ENCODE peak calls at places on chromosomes 13 and 19, in five cellular contexts. One of them, this sample, is unnamed.

GRCh38 chr13:106052200-106052767 is 483.2 kb downstream of the EFNB2 start:
- DNase-seq in ovary: no peak
- DNase-seq in stomach: no peak
- DNase-seq in lower leg skin: no peak
- DNase-seq in IMR-90: peak
- DNase-seq in this sample: no peak

GRCh38 chr13:90683711-90684131 is 663.8 kb upstream of the MIR17HG start:
- DNase-seq in ovary: no peak
- DNase-seq in stomach: no peak
- DNase-seq in lower leg skin: no peak
- DNase-seq in IMR-90: peak
- DNase-seq in this sample: no peak

GRCh38 chr19:17755533-17755885 is 4.2 kb downstream of the FCHO1 start:
- DNase-seq in ovary: no peak
- DNase-seq in stomach: no peak
- DNase-seq in lower leg skin: no peak
- DNase-seq in IMR-90: no peak
- DNase-seq in this sample: no peak

GRCh38 chr13:28338202-28338601 is 156.7 kb downstream of the FLT1 start:
- DNase-seq in ovary: no peak
- DNase-seq in stomach: no peak
- DNase-seq in lower leg skin: no peak
- DNase-seq in IMR-90: no peak
- DNase-seq in this sample: no peak

GRCh38 chr13:79799466-79799865 is 318.5 kb downstream of the NDFIP2 start:
- DNase-seq in ovary: no peak
- DNase-seq in stomach: no peak
- DNase-seq in lower leg skin: no peak
- DNase-seq in IMR-90: no peak
- DNase-seq in this sample: no peak

GRCh38 chr13:100517706-100518105 is 70.9 kb downstream of the GGACT start:
- DNase-seq in ovary: no peak
- DNase-seq in stomach: no peak
- DNase-seq in lower leg skin: no peak
- DNase-seq in IMR-90: no peak
- DNase-seq in this sample: no peak

GRCh38 chr13:23159205-23159586 is 21.6 kb upstream of the SGCG start:
- DNase-seq in ovary: no peak
- DNase-seq in stomach: no peak
- DNase-seq in lower leg skin: no peak
- DNase-seq in IMR-90: peak
- DNase-seq in this sample: no peak

GRCh38 chr13:38863536-38863935 is 127.1 kb downstream of the STOML3 start:
- DNase-seq in ovary: no peak
- DNase-seq in stomach: no peak
- DNase-seq in lower leg skin: no peak
- DNase-seq in IMR-90: no peak
- DNase-seq in this sample: no peak

GRCh38 chr13:75724742-75725504 is 88.8 kb downstream of the LMO7 start:
- DNase-seq in ovary: no peak
- DNase-seq in stomach: no peak
- DNase-seq in lower leg skin: no peak
- DNase-seq in IMR-90: no peak
- DNase-seq in this sample: no peak

GRCh38 chr13:95893861-95894260 is 159.3 kb downstream of the UGGT2 start:
- DNase-seq in ovary: no peak
- DNase-seq in stomach: no peak
- DNase-seq in lower leg skin: no peak
- DNase-seq in IMR-90: no peak
- DNase-seq in this sample: no peak

GRCh38 chr13:59364508-59365187 is 799.1 kb downstream of the DIAPH3 start:
- DNase-seq in ovary: no peak
- DNase-seq in stomach: no peak
- DNase-seq in lower leg skin: no peak
- DNase-seq in IMR-90: no peak
- DNase-seq in this sample: no peak

GRCh38 chr19:49690656-49691242 is at the start of gene CPT1C:
- DNase-seq in ovary: peak
- DNase-seq in stomach: peak
- DNase-seq in lower leg skin: peak
- DNase-seq in IMR-90: peak
- DNase-seq in this sample: peak

GRCh38 chr13:101945435-101945834 is 456.4 kb downstream of the FGF14 start:
- DNase-seq in ovary: no peak
- DNase-seq in stomach: no peak
- DNase-seq in lower leg skin: no peak
- DNase-seq in IMR-90: no peak
- DNase-seq in this sample: no peak

GRCh38 chr13:98290261-98290660 is 113.2 kb upstream of the RNF113B start:
- DNase-seq in ovary: no peak
- DNase-seq in stomach: no peak
- DNase-seq in lower leg skin: no peak
- DNase-seq in IMR-90: no peak
- DNase-seq in this sample: no peak

GRCh38 chr19:5349041-5349440 is 8.4 kb upstream of the PTPRS start:
- DNase-seq in ovary: no peak
- DNase-seq in stomach: no peak
- DNase-seq in lower leg skin: no peak
- DNase-seq in IMR-90: no peak
- DNase-seq in this sample: no peak

GRCh38 chr19:10155834-10156233 is 36.1 kb upstream of the EIF3G start:
- DNase-seq in ovary: no peak
- DNase-seq in stomach: no peak
- DNase-seq in lower leg skin: no peak
- DNase-seq in IMR-90: peak
- DNase-seq in this sample: no peak

GRCh38 chr13:19845758-19846157 is 17.7 kb downstream of the ZMYM5 start:
- DNase-seq in ovary: no peak
- DNase-seq in stomach: no peak
- DNase-seq in lower leg skin: no peak
- DNase-seq in IMR-90: peak
- DNase-seq in this sample: peak

GRCh38 chr19:54094601-54095000 is 6.0 kb downstream of the OSCAR start:
- DNase-seq in ovary: no peak
- DNase-seq in stomach: no peak
- DNase-seq in lower leg skin: no peak
- DNase-seq in IMR-90: no peak
- DNase-seq in this sample: no peak

GRCh38 chr13:33637978-33638743 is 179.8 kb upstream of the RFC3 start:
- DNase-seq in ovary: no peak
- DNase-seq in stomach: no peak
- DNase-seq in lower leg skin: peak
- DNase-seq in IMR-90: peak
- DNase-seq in this sample: no peak

GRCh38 chr19:43774103-43774939 is 6.5 kb downstream of the KCNN4 start:
- DNase-seq in ovary: peak
- DNase-seq in stomach: peak
- DNase-seq in lower leg skin: no peak
- DNase-seq in IMR-90: peak
- DNase-seq in this sample: peak

GRCh38 chr13:46097015-46097414 is 7.8 kb downstream of the CPB2 start:
- DNase-seq in ovary: no peak
- DNase-seq in stomach: no peak
- DNase-seq in lower leg skin: no peak
- DNase-seq in IMR-90: no peak
- DNase-seq in this sample: no peak

GRCh38 chr13:76223999-76224398 is 587.9 kb downstream of the LMO7 start:
- DNase-seq in ovary: no peak
- DNase-seq in stomach: no peak
- DNase-seq in lower leg skin: no peak
- DNase-seq in IMR-90: no peak
- DNase-seq in this sample: no peak

GRCh38 chr13:93262729-93263128 is 36.1 kb downstream of the GPC6 start:
- DNase-seq in ovary: no peak
- DNase-seq in stomach: no peak
- DNase-seq in lower leg skin: no peak
- DNase-seq in IMR-90: peak
- DNase-seq in this sample: no peak

GRCh38 chr13:112999414-113000177 is 30.6 kb downstream of the MCF2L start:
- DNase-seq in ovary: no peak
- DNase-seq in stomach: no peak
- DNase-seq in lower leg skin: no peak
- DNase-seq in IMR-90: no peak
- DNase-seq in this sample: no peak

GRCh38 chr13:113000575-113000974 is 31.6 kb downstream of the MCF2L start:
- DNase-seq in ovary: no peak
- DNase-seq in stomach: no peak
- DNase-seq in lower leg skin: no peak
- DNase-seq in IMR-90: no peak
- DNase-seq in this sample: no peak

GRCh38 chr13:113002891-113003290 is 33.9 kb downstream of the MCF2L start:
- DNase-seq in ovary: no peak
- DNase-seq in stomach: no peak
- DNase-seq in lower leg skin: no peak
- DNase-seq in IMR-90: no peak
- DNase-seq in this sample: no peak

GRCh38 chr13:113002206-113002821 is 33.3 kb downstream of the MCF2L start:
- DNase-seq in ovary: no peak
- DNase-seq in stomach: no peak
- DNase-seq in lower leg skin: no peak
- DNase-seq in IMR-90: no peak
- DNase-seq in this sample: no peak

GRCh38 chr13:113001251-113002140 is 32.5 kb downstream of the MCF2L start:
- DNase-seq in ovary: no peak
- DNase-seq in stomach: peak
- DNase-seq in lower leg skin: no peak
- DNase-seq in IMR-90: peak
- DNase-seq in this sample: no peak
- H3K4me3 ChIP-seq in ovary: no peak
- H3K4me3 ChIP-seq in stomach: peak
- H3K4me3 ChIP-seq in lower leg skin: no peak
- H3K4me3 ChIP-seq in IMR-90: no peak
- H3K4me3 ChIP-seq in this sample: no peak

GRCh38 chr13:29597246-29597645 is 1.8 kb upstream of the SLC7A1 start:
- DNase-seq in ovary: no peak
- DNase-seq in stomach: no peak
- DNase-seq in lower leg skin: no peak
- DNase-seq in IMR-90: no peak
- DNase-seq in this sample: no peak

GRCh38 chr13:29593605-29594297 is 1.7 kb downstream of the SLC7A1 start:
- DNase-seq in ovary: no peak
- DNase-seq in stomach: no peak
- DNase-seq in lower leg skin: no peak
- DNase-seq in IMR-90: no peak
- DNase-seq in this sample: no peak

GRCh38 chr13:29596064-29596418 is 553 bp upstream of the SLC7A1 start:
- DNase-seq in ovary: no peak
- DNase-seq in stomach: no peak
- DNase-seq in lower leg skin: no peak
- DNase-seq in IMR-90: no peak
- DNase-seq in this sample: no peak

GRCh38 chr13:29595380-29596063 is at the start of gene SLC7A1:
- DNase-seq in ovary: peak
- DNase-seq in stomach: peak
- DNase-seq in lower leg skin: peak
- DNase-seq in IMR-90: peak
- DNase-seq in this sample: peak

DNA sequence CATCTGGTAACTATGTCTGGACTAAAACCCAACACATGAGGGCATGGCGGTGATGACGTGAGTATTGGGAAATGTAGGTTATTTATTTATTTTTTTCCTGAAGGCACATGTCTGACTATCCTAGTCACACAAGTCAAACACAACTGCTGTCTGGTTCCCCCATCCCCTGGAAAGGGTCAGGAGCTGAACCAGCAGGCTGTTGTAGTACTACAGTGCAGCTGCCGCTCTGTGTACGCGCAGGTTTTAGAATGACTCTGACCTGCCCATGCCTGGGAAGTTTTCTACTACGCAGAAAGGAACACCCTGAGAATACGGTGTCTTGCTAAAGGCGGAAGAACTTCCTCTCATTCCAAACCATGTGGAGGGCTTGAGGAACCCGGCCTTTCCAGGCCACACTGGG is 1.2 kb downstream of the SLC7A1 start:
- DNase-seq in ovary: no peak
- DNase-seq in stomach: peak
- DNase-seq in lower leg skin: peak
- DNase-seq in IMR-90: peak
- DNase-seq in this sample: peak
- TF ChIP-seq POLR2A in ovary: no peak
- TF ChIP-seq POLR2A in stomach: no peak
- TF ChIP-seq POLR2A in lower leg skin: no peak
- TF ChIP-seq POLR2A in IMR-90: peak
- TF ChIP-seq POLR2A in this sample: no peak

GRCh38 chr19:8567522-8568172 is 9.6 kb downstream of the MYO1F start:
- DNase-seq in ovary: no peak
- DNase-seq in stomach: no peak
- DNase-seq in lower leg skin: no peak
- DNase-seq in IMR-90: no peak
- DNase-seq in this sample: no peak

GRCh38 chr19:8573316-8573715 is 3.9 kb downstream of the MYO1F start:
- DNase-seq in ovary: no peak
- DNase-seq in stomach: no peak
- DNase-seq in lower leg skin: no peak
- DNase-seq in IMR-90: no peak
- DNase-seq in this sample: no peak

GRCh38 chr19:8566855-8567254 is 10.4 kb downstream of the MYO1F start:
- DNase-seq in ovary: no peak
- DNase-seq in stomach: no peak
- DNase-seq in lower leg skin: no peak
- DNase-seq in IMR-90: no peak
- DNase-seq in this sample: no peak

GRCh38 chr19:8569066-8569761 is 8.0 kb downstream of the MYO1F start:
- DNase-seq in ovary: no peak
- DNase-seq in stomach: peak
- DNase-seq in lower leg skin: peak
- DNase-seq in IMR-90: peak
- DNase-seq in this sample: no peak

GRCh38 chr19:8571006-8571411 is 6.2 kb downstream of the MYO1F start:
- DNase-seq in ovary: no peak
- DNase-seq in stomach: peak
- DNase-seq in lower leg skin: no peak
- DNase-seq in IMR-90: peak
- DNase-seq in this sample: no peak
- H3K4me3 ChIP-seq in ovary: no peak
- H3K4me3 ChIP-seq in stomach: no peak
- H3K4me3 ChIP-seq in lower leg skin: no peak
- H3K4me3 ChIP-seq in IMR-90: no peak
- H3K4me3 ChIP-seq in this sample: no peak

GRCh38 chr19:16340654-16341053 is 16.0 kb downstream of the KLF2 start:
- DNase-seq in ovary: no peak
- DNase-seq in stomach: no peak
- DNase-seq in lower leg skin: no peak
- DNase-seq in IMR-90: no peak
- DNase-seq in this sample: no peak

GRCh38 chr19:16339361-16339725 is 14.7 kb downstream of the KLF2 start:
- DNase-seq in ovary: no peak
- DNase-seq in stomach: no peak
- DNase-seq in lower leg skin: no peak
- DNase-seq in IMR-90: no peak
- DNase-seq in this sample: no peak

GRCh38 chr19:16340092-16340491 is 15.5 kb downstream of the KLF2 start:
- DNase-seq in ovary: peak
- DNase-seq in stomach: no peak
- DNase-seq in lower leg skin: no peak
- DNase-seq in IMR-90: peak
- DNase-seq in this sample: no peak

GRCh38 chr19:16337809-16338469 is 13.3 kb downstream of the KLF2 start:
- DNase-seq in ovary: no peak
- DNase-seq in stomach: no peak
- DNase-seq in lower leg skin: no peak
- DNase-seq in IMR-90: no peak
- DNase-seq in this sample: no peak

GRCh38 chr19:16338470-16339360 is 14.1 kb downstream of the KLF2 start:
- DNase-seq in ovary: peak
- DNase-seq in stomach: no peak
- DNase-seq in lower leg skin: no peak
- DNase-seq in IMR-90: peak
- DNase-seq in this sample: no peak
- TF ChIP-seq POLR2A in ovary: no peak
- TF ChIP-seq POLR2A in stomach: no peak
- TF ChIP-seq POLR2A in lower leg skin: no peak
- TF ChIP-seq POLR2A in IMR-90: no peak
- TF ChIP-seq POLR2A in this sample: no peak